ENCODE peak calls at places on chromosomes 12 and 14, in nine cellular contexts. B is colonic mucosa, Z is IMR-90, J is HepG2, G is suprapubic skin, V is endodermal cell, Q is pancreas, I is uterus, R is upper lobe of left lung. A is an unnamed sample.
A peak's percentile ranks its signal among the peaks of the same experiment; 100 is the strongest.

GRCh38 chr12:124030510-124030909 is 57.5 kb downstream of the ZNF664 start:
- DNase-seq in Z (peak; percentile 88), V (peak; percentile 73), I (peak; percentile 69), J (no peak), R (no peak), G (no peak), Q (no peak), B (no peak), A (no peak)

GRCh38 chr14:35789651-35790050 is 19.4 kb downstream of the RALGAPA1 start:
- DNase-seq in I (no peak), Z (peak; percentile 68), V (no peak), J (no peak), R (no peak), Q (no peak), B (no peak), G (no peak), A (no peak)

GRCh38 chr14:32252030-32252670 is 49.1 kb upstream of the RNU6-8 start:
- DNase-seq in I (no peak), V (peak; percentile 80), B (peak; percentile 69), R (no peak), G (no peak), Z (peak; percentile 75), J (peak; percentile 89), Q (peak; percentile 44), A (no peak)

GRCh38 chr14:67477926-67478915 is 10.3 kb downstream of the TMEM229B start:
- DNase-seq in V (no peak), R (no peak), G (no peak), Q (no peak), B (no peak), I (no peak), Z (no peak), J (no peak), A (no peak)

GRCh38 chr12:113276946-113277500 is 55.8 kb downstream of the TPCN1 start:
- DNase-seq in B (no peak), Z (no peak), R (no peak), V (no peak), J (no peak), I (no peak), Q (no peak), G (no peak), A (no peak)

GRCh38 chr12:130658561-130658960 is 57.5 kb downstream of the RIMBP2 start:
- DNase-seq in G (no peak), B (no peak), Q (no peak), R (no peak), I (no peak), V (no peak), J (no peak), Z (no peak), A (no peak)

GRCh38 chr12:80590085-80590484 is 117.3 kb upstream of the MYF6 start:
- DNase-seq in G (no peak), J (no peak), Q (no peak), B (no peak), R (no peak), V (no peak), Z (peak; percentile 89), I (no peak), A (no peak)

GRCh38 chr12:120534703-120535655 is 823 bp downstream of the RNF10 start:
- DNase-seq in Q (peak; percentile 44), V (peak; percentile 85), J (no peak), I (peak; percentile 28), G (no peak), B (peak; percentile 46), R (no peak), Z (peak; percentile 92), A (no peak)

GRCh38 chr12:89988156-89988555 is 279.5 kb upstream of the ATP2B1 start:
- DNase-seq in V (no peak), Z (peak; percentile 39), Q (no peak), B (no peak), G (no peak), I (no peak), R (no peak), J (no peak), A (no peak)

GRCh38 chr12:109475121-109475520 is 2.0 kb downstream of the KCTD10 start:
- DNase-seq in I (no peak), B (no peak), Q (no peak), R (no peak), G (no peak), V (no peak), J (no peak), Z (no peak), A (no peak)

GRCh38 chr12:32896438-32897275 is at the start of gene PKP2:
- DNase-seq in I (peak; percentile 28), B (peak; percentile 94), Q (peak; percentile 90), R (peak; percentile 90), G (no peak), J (peak; percentile 80), Z (no peak), V (peak; percentile 97), A (no peak)

GRCh38 chr14:100332797-100333196 is 9.7 kb downstream of the SLC25A47 start:
- DNase-seq in Q (no peak), B (no peak), I (no peak), J (no peak), R (peak; percentile 62), Z (no peak), G (no peak), V (no peak), A (no peak)

GRCh38 chr12:13288501-13288900 is 92.0 kb downstream of the EMP1 start:
- DNase-seq in I (no peak), Z (peak; percentile 3), B (no peak), J (no peak), R (no peak), Q (no peak), V (no peak), G (no peak), A (no peak)

GRCh38 chr12:66482880-66483279 is 180.6 kb downstream of the HELB start:
- DNase-seq in V (no peak), B (no peak), R (no peak), Z (no peak), J (no peak), G (no peak), Q (no peak), I (no peak), A (no peak)

GRCh38 chr12:57940052-57940914 is 1.1 kb upstream of the ATP23 start:
- DNase-seq in I (no peak), Q (no peak), G (no peak), R (no peak), Z (no peak), B (no peak), V (no peak), J (no peak), A (no peak)

GRCh38 chr12:52186135-52186840 is 5.5 kb downstream of the KRT80 start:
- DNase-seq in I (no peak), B (no peak), G (no peak), J (peak; percentile 39), Q (no peak), V (peak; percentile 81), R (no peak), Z (peak; percentile 87), A (no peak)

GRCh38 chr12:108581311-108582227 is 16.3 kb downstream of the TMEM119 start:
- DNase-seq in G (no peak), J (no peak), V (no peak), R (peak; percentile 73), Q (no peak), Z (no peak), I (no peak), B (no peak), A (no peak)

GRCh38 chr12:27824126-27824842 is 44.2 kb upstream of the MANSC4 start:
- DNase-seq in I (no peak), Q (no peak), J (no peak), R (no peak), B (no peak), V (no peak), G (no peak), Z (no peak), A (no peak)

GRCh38 chr12:65779091-65779642 is 45.1 kb upstream of the HMGA2 start:
- DNase-seq in Z (peak; percentile 61), B (no peak), J (no peak), V (no peak), G (no peak), I (no peak), R (no peak), Q (no peak), A (no peak)

DNA sequence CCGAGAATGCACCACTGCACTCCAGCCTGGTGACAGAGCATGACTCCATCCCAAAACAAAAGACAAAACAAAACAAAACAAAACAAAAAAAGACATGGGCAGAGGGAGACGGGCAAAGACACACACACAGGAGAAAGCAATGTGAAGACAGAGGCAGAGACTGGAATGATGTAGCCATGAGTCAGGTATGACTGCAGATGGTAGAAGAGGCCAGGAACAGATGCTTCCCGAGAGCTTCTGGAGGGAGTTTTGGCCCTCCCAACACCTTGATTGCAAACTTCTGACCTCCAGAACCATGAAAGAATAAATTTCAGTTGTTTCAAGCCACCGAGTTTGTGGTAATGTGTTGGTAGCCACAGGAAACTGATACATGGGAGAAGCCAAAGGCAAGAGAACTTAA is 27.1 kb downstream of the VWF start:
- DNase-seq in V (peak; percentile 19), G (no peak), B (no peak), R (no peak), J (no peak), Z (peak; percentile 87), I (no peak), Q (no peak), A (no peak)
- H3K36me3 ChIP-seq in V (peaks cover 38% of the 10 kb centered on the region), G (no peaks in the 10 kb centered on the region), B (no peaks in the 10 kb centered on the region), R (no peaks in the 10 kb centered on the region), J (no peaks in the 10 kb centered on the region), Z (no peaks in the 10 kb centered on the region), I (no peaks in the 10 kb centered on the region), Q (no peaks in the 10 kb centered on the region), A (no peaks in the 10 kb centered on the region)

GRCh38 chr12:121839993-121840761 is 18.5 kb downstream of the HPD start:
- DNase-seq in Q (no peak), R (no peak), B (no peak), I (no peak), J (no peak), Z (no peak), G (no peak), V (no peak), A (no peak)
- H3K4me3 ChIP-seq in Q (peak overlapping the region; percentile 44), R (peak overlapping the region; percentile 64), B (peak overlapping the region; percentile 61), I (peak overlapping the region; percentile 54), J (no peak overlapping the region), Z (peak overlapping the region; percentile 71), G (peak overlapping the region; percentile 61), V (peak overlapping the region; percentile 91), A (peak overlapping the region; percentile 66)

GRCh38 chr12:26402648-26403047 is 207.3 kb downstream of the SSPN start:
- DNase-seq in I (no peak), G (no peak), J (peak; percentile 7), R (no peak), B (peak; percentile 56), Q (peak; percentile 51), Z (no peak), V (peak; percentile 76), A (no peak)
- TF ChIP-seq CTCF in I (peak; percentile 11), G (no peak), J (peak; percentile 33), R (no peak), B (peak; percentile 39), Q (peak; percentile 24), Z (no peak), V (peak; percentile 85), A (no peak)

GRCh38 chr14:34610101-34610500 is 19.8 kb downstream of the SNX6 start:
- DNase-seq in I (no peak), B (no peak), Z (no peak), V (no peak), G (no peak), Q (no peak), J (no peak), R (no peak), A (no peak)

DNA sequence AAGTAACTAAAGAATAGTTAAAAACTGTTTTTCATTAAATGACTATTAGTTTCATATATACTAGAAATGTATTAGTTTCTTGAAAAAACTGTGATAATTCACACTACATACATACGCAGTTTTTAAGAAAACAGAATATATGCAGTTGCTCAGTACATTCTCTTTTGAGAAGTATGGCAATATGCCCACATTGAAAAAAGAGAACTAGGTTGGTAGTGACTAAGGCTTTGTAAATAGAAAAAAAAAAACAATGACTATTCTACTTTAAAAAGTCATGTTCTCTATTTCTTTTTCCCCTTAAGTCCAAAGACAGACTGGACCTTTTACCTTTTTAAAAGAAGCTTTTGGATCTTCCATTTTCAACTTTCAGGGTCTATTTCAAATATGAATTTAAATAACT is 25.0 kb downstream of the SNX6 start:
- DNase-seq in J (no peak), G (no peak), I (no peak), V (no peak), Z (peak; percentile 51), R (no peak), B (no peak), Q (no peak), A (no peak)
- H3K36me3 ChIP-seq in J (peaks cover 85% of the 10 kb centered on the region), G (peaks cover 85% of the 10 kb centered on the region), I (no peaks in the 10 kb centered on the region), V (peaks cover 82% of the 10 kb centered on the region), Z (peaks cover 55% of the 10 kb centered on the region), R (peaks cover 86% of the 10 kb centered on the region), B (peaks cover 19% of the 10 kb centered on the region), Q (no peaks in the 10 kb centered on the region), A (peaks cover 85% of the 10 kb centered on the region)